ENCODE peak calls at places on chromosomes 11 and 22, in four cellular contexts. K, E, C and Z are unnamed samples.
A peak's percentile ranks its signal among the peaks of the same experiment; 100 is the strongest.

GRCh38 chr11:77053217-77054013 is 13.4 kb upstream of the CAPN5 start:
- ATAC-seq in C (no peak), E (no peak), K (no peak), Z (no peak)

GRCh38 chr22:29873943-29874342 is 9.0 kb upstream of the MTMR3 start:
- ATAC-seq in K (no peak), E (no peak), C (no peak), Z (no peak)

GRCh38 chr22:23245045-23245798 is 64.9 kb downstream of the BCR start:
- ATAC-seq in E (no peak), K (no peak), C (peak; percentile 18), Z (no peak)

GRCh38 chr22:46620588-46621242 is 529 bp downstream of the GRAMD4 start:
- ATAC-seq in C (no peak), E (no peak), K (no peak), Z (no peak)

GRCh38 chr11:128894685-128895084 is 3.5 kb downstream of the KCNJ5 start:
- ATAC-seq in C (no peak), E (peak; percentile 76), K (no peak), Z (no peak)

GRCh38 chr11:34916014-34916809 is at the start of the genes APIP and PDHX:
- ATAC-seq in C (peak; percentile 94), E (peak; percentile 98), K (peak; percentile 94), Z (peak; percentile 89)

GRCh38 chr11:2511421-2512369 is 66.9 kb downstream of the KCNQ1 start:
- ATAC-seq in C (no peak), K (no peak), E (peak; percentile 33), Z (no peak)

GRCh38 chr22:22424210-22424800 is 84.2 kb downstream of the ZNF280B start:
- ATAC-seq in E (no peak), K (no peak), C (no peak), Z (no peak)

GRCh38 chr11:111665779-111666178 is 63.5 kb downstream of the SIK2 start:
- ATAC-seq in E (peak; percentile 35), C (no peak), K (no peak), Z (no peak)

GRCh38 chr11:114059984-114060401 is 482 bp downstream of the ZBTB16 start:
- ATAC-seq in E (peak; percentile 40), K (peak; percentile 34), C (peak; percentile 30), Z (peak; percentile 25)

GRCh38 chr11:128463386-128463829 is 124.0 kb downstream of the ETS1 start:
- ATAC-seq in E (peak; percentile 40), C (no peak), K (no peak), Z (no peak)

GRCh38 chr11:9130297-9130696 is 38.9 kb upstream of the SCUBE2 start:
- ATAC-seq in E (no peak), C (no peak), K (no peak), Z (no peak)

GRCh38 chr22:47062126-47062525 is 299.7 kb downstream of the TBC1D22A start:
- ATAC-seq in C (no peak), E (no peak), K (no peak), Z (no peak)

GRCh38 chr11:79018371-79018849 is 422.4 kb downstream of the TENM4 start:
- ATAC-seq in E (peak; percentile 14), C (peak; percentile 70), K (peak; percentile 85), Z (no peak)

GRCh38 chr11:102110761-102111010 is 439 bp downstream of the YAP1 start:
- ATAC-seq in C (no peak), K (peak; percentile 50), E (no peak), Z (no peak)